ENCODE peak calls at places on chromosomes 3 and 15, in nine cellular contexts. B is effector CD8-positive, alpha-beta T cell; X is B cell; Q is ELF-1; D is neural progenitor cell; G is islet precursor cell; J is NCI-H1105; A is AG09319; T is breast epithelium. P is an unnamed sample.

GRCh38 chr15:73986055-73986775 is 5.9 kb downstream of the STOML1 start:
- DNase-seq in B (no peak), X (no peak), Q (no peak), D (peak; percentile 31), G (no peak), J (no peak), A (no peak), T (no peak), P (no peak)

GRCh38 chr15:78290222-78290621 is 9.2 kb downstream of the SKIC8 start:
- DNase-seq in B (no peak), X (no peak), Q (no peak), D (no peak), G (no peak), J (no peak), A (no peak), T (no peak), P (no peak)

GRCh38 chr15:33915571-33916407 is 52.5 kb upstream of the CHRM5 start:
- DNase-seq in B (no peak), X (no peak), Q (peak; percentile 85), D (peak; percentile 13), G (peak; percentile 64), J (no peak), A (no peak), T (no peak), P (peak; percentile 25)

GRCh38 chr3:27392950-27393679 is 23.9 kb upstream of the NEK10 start:
- DNase-seq in B (no peak), X (no peak), Q (no peak), D (no peak), G (no peak), J (no peak), A (no peak), T (no peak), P (peak; percentile 11)

GRCh38 chr3:78707616-78708015 is 1060.2 kb downstream of the ROBO1 start:
- DNase-seq in B (no peak), X (no peak), Q (no peak), D (no peak), G (no peak), J (no peak), A (no peak), T (no peak), P (no peak)

GRCh38 chr3:50254577-50255250 is 14.2 kb upstream of the SEMA3B start:
- DNase-seq in B (no peak), X (no peak), Q (no peak), D (no peak), G (no peak), J (no peak), A (no peak), T (no peak), P (peak; percentile 54)

GRCh38 chr3:194133661-194134230 is 2.2 kb upstream of the HES1 start:
- DNase-seq in B (no peak), X (no peak), Q (peak; percentile 80), D (no peak), G (peak; percentile 93), J (peak; percentile 46), A (no peak), T (peak; percentile 55), P (peak; percentile 79)

GRCh38 chr3:63976166-63976861 is 47.0 kb downstream of the PSMD6 start:
- DNase-seq in B (no peak), X (no peak), Q (no peak), D (no peak), G (no peak), J (no peak), A (peak; percentile 83), T (no peak), P (peak; percentile 81)

GRCh38 chr3:124535306-124535705 is 194.9 kb upstream of the UMPS start:
- DNase-seq in B (no peak), X (no peak), Q (no peak), D (no peak), G (no peak), J (no peak), A (no peak), T (no peak), P (no peak)

GRCh38 chr15:56629133-56629532 is 104.2 kb downstream of the ZNF280D start:
- DNase-seq in B (no peak), X (no peak), Q (no peak), D (no peak), G (no peak), J (no peak), A (no peak), T (no peak), P (no peak)

GRCh38 chr15:79418693-79419279 is 13.3 kb upstream of the MINAR1 start:
- DNase-seq in B (no peak), X (no peak), Q (peak; percentile 11), D (peak; percentile 39), G (no peak), J (no peak), A (no peak), T (no peak), P (no peak)

GRCh38 chr3:64838150-64838735 is 150.4 kb upstream of the ADAMTS9 start:
- DNase-seq in B (no peak), X (no peak), Q (no peak), D (no peak), G (no peak), J (no peak), A (no peak), T (no peak), P (peak; percentile 4)

GRCh38 chr15:44443515-44443914 is 16.1 kb downstream of the CTDSPL2 start:
- DNase-seq in B (no peak), X (no peak), Q (no peak), D (no peak), G (no peak), J (no peak), A (no peak), T (no peak), P (no peak)

GRCh38 chr3:29527251-29527650 is 246.4 kb downstream of the RBMS3 start:
- DNase-seq in B (no peak), X (no peak), Q (no peak), D (no peak), G (no peak), J (no peak), A (no peak), T (no peak), P (no peak)

GRCh38 chr15:50137330-50137761 is 18.3 kb upstream of the ATP8B4 start:
- DNase-seq in B (no peak), X (no peak), Q (no peak), D (no peak), G (peak; percentile 84), J (no peak), A (peak; percentile 37), T (no peak), P (no peak)

GRCh38 chr15:38145671-38146111 is 106.9 kb upstream of the SPRED1 start:
- DNase-seq in B (no peak), X (no peak), Q (no peak), D (peak; percentile 77), G (no peak), J (no peak), A (no peak), T (no peak), P (no peak)

GRCh38 chr3:10334461-10334860 is 13.5 kb upstream of the SEC13 start:
- DNase-seq in B (no peak), X (no peak), Q (peak; percentile 56), D (peak; percentile 44), G (peak; percentile 75), J (no peak), A (no peak), T (no peak), P (no peak)

GRCh38 chr3:32640939-32641725 is 43.9 kb upstream of the CNOT10 start:
- DNase-seq in B (no peak), X (no peak), Q (peak; percentile 70), D (no peak), G (peak; percentile 60), J (no peak), A (peak; percentile 87), T (no peak), P (no peak)

GRCh38 chr15:25022233-25022632 is 67.4 kb downstream of the SNRPN start:
- DNase-seq in B (no peak), X (no peak), Q (no peak), D (no peak), G (no peak), J (no peak), A (no peak), T (no peak), P (no peak)

GRCh38 chr3:123069021-123069381 is 2.2 kb downstream of the PDIA5 start:
- DNase-seq in B (no peak), X (no peak), Q (no peak), D (no peak), G (no peak), J (no peak), A (no peak), T (no peak), P (no peak)

GRCh38 chr15:73804421-73804820 is 51.3 kb upstream of the INSYN1 start:
- DNase-seq in B (no peak), X (no peak), Q (no peak), D (peak; percentile 22), G (no peak), J (no peak), A (no peak), T (no peak), P (no peak)

GRCh38 chr15:63255485-63255990 is 21.9 kb upstream of the APH1B start:
- DNase-seq in B (no peak), X (no peak), Q (peak; percentile 15), D (peak; percentile 43), G (no peak), J (no peak), A (no peak), T (no peak), P (no peak)